ENCODE peak calls at places on chromosome 9, in seven cellular contexts. One of them, this sample, is unnamed.

GRCh38 chr9:98738741-98739140 is 30.0 kb upstream of the GABBR2 start:
- DNase-seq in choroid plexus epithelial cell: no peak
- DNase-seq in GM23338: no peak
- DNase-seq in brain microvascular endothelial cell: no peak
- DNase-seq in fibroblast of lung: no peak
- DNase-seq in astrocyte of the spinal cord: no peak
- DNase-seq in dorsolateral prefrontal cortex: no peak
- DNase-seq in this sample: no peak

GRCh38 chr9:86175223-86175622 is 75.9 kb upstream of the GOLM1 start:
- DNase-seq in choroid plexus epithelial cell: no peak
- DNase-seq in GM23338: no peak
- DNase-seq in brain microvascular endothelial cell: no peak
- DNase-seq in fibroblast of lung: no peak
- DNase-seq in astrocyte of the spinal cord: no peak
- DNase-seq in dorsolateral prefrontal cortex: no peak
- DNase-seq in this sample: no peak

GRCh38 chr9:75866273-75866871 is 24.1 kb upstream of the PCSK5 start:
- DNase-seq in choroid plexus epithelial cell: peak
- DNase-seq in GM23338: peak
- DNase-seq in brain microvascular endothelial cell: peak
- DNase-seq in fibroblast of lung: peak
- DNase-seq in astrocyte of the spinal cord: peak
- DNase-seq in dorsolateral prefrontal cortex: peak
- DNase-seq in this sample: no peak

GRCh38 chr9:33676746-33677505 is 118.4 kb upstream of the PRSS3 start:
- DNase-seq in choroid plexus epithelial cell: no peak
- DNase-seq in GM23338: peak
- DNase-seq in brain microvascular endothelial cell: no peak
- DNase-seq in fibroblast of lung: peak
- DNase-seq in astrocyte of the spinal cord: peak
- DNase-seq in dorsolateral prefrontal cortex: peak
- DNase-seq in this sample: no peak

GRCh38 chr9:13032585-13032984 is 246.9 kb downstream of the MPDZ start:
- DNase-seq in choroid plexus epithelial cell: no peak
- DNase-seq in GM23338: no peak
- DNase-seq in brain microvascular endothelial cell: no peak
- DNase-seq in fibroblast of lung: no peak
- DNase-seq in astrocyte of the spinal cord: no peak
- DNase-seq in dorsolateral prefrontal cortex: no peak
- DNase-seq in this sample: no peak

GRCh38 chr9:136722969-136723356 is 10.6 kb downstream of the DIPK1B start:
- DNase-seq in choroid plexus epithelial cell: no peak
- DNase-seq in GM23338: no peak
- DNase-seq in brain microvascular endothelial cell: no peak
- DNase-seq in fibroblast of lung: no peak
- DNase-seq in astrocyte of the spinal cord: no peak
- DNase-seq in dorsolateral prefrontal cortex: no peak
- DNase-seq in this sample: no peak

GRCh38 chr9:114285166-114285867 is 37.6 kb upstream of the ORM1 start:
- DNase-seq in choroid plexus epithelial cell: peak
- DNase-seq in GM23338: no peak
- DNase-seq in brain microvascular endothelial cell: peak
- DNase-seq in fibroblast of lung: peak
- DNase-seq in astrocyte of the spinal cord: peak
- DNase-seq in dorsolateral prefrontal cortex: no peak
- DNase-seq in this sample: no peak

GRCh38 chr9:70466976-70467551 is 52.6 kb upstream of the KLF9 start:
- DNase-seq in choroid plexus epithelial cell: peak
- DNase-seq in GM23338: no peak
- DNase-seq in brain microvascular endothelial cell: peak
- DNase-seq in fibroblast of lung: peak
- DNase-seq in astrocyte of the spinal cord: peak
- DNase-seq in dorsolateral prefrontal cortex: no peak
- DNase-seq in this sample: peak

GRCh38 chr9:18495065-18495464 is 21.1 kb downstream of the ADAMTSL1 start:
- DNase-seq in choroid plexus epithelial cell: no peak
- DNase-seq in GM23338: no peak
- DNase-seq in brain microvascular endothelial cell: no peak
- DNase-seq in fibroblast of lung: no peak
- DNase-seq in astrocyte of the spinal cord: no peak
- DNase-seq in dorsolateral prefrontal cortex: no peak
- DNase-seq in this sample: no peak

GRCh38 chr9:90921104-90921503 is 119.5 kb downstream of the SYK start:
- DNase-seq in choroid plexus epithelial cell: no peak
- DNase-seq in GM23338: no peak
- DNase-seq in brain microvascular endothelial cell: no peak
- DNase-seq in fibroblast of lung: no peak
- DNase-seq in astrocyte of the spinal cord: no peak
- DNase-seq in dorsolateral prefrontal cortex: peak
- DNase-seq in this sample: no peak

GRCh38 chr9:103037508-103038477 is 42.7 kb downstream of the CYLC2 start:
- DNase-seq in choroid plexus epithelial cell: peak
- DNase-seq in GM23338: no peak
- DNase-seq in brain microvascular endothelial cell: peak
- DNase-seq in fibroblast of lung: no peak
- DNase-seq in astrocyte of the spinal cord: peak
- DNase-seq in dorsolateral prefrontal cortex: peak
- DNase-seq in this sample: no peak

GRCh38 chr9:135971892-135972291 is 10.7 kb upstream of the UBAC1 start:
- DNase-seq in choroid plexus epithelial cell: peak
- DNase-seq in GM23338: peak
- DNase-seq in brain microvascular endothelial cell: no peak
- DNase-seq in fibroblast of lung: no peak
- DNase-seq in astrocyte of the spinal cord: no peak
- DNase-seq in dorsolateral prefrontal cortex: no peak
- DNase-seq in this sample: no peak

GRCh38 chr9:93946338-93946712 is 8.8 kb downstream of the BARX1 start:
- DNase-seq in choroid plexus epithelial cell: no peak
- DNase-seq in GM23338: no peak
- DNase-seq in brain microvascular endothelial cell: no peak
- DNase-seq in fibroblast of lung: no peak
- DNase-seq in astrocyte of the spinal cord: no peak
- DNase-seq in dorsolateral prefrontal cortex: no peak
- DNase-seq in this sample: no peak
- H3K4me3 ChIP-seq in choroid plexus epithelial cell: no peak
- H3K4me3 ChIP-seq in GM23338: peak
- H3K4me3 ChIP-seq in brain microvascular endothelial cell: no peak
- H3K4me3 ChIP-seq in fibroblast of lung: no peak
- H3K4me3 ChIP-seq in astrocyte of the spinal cord: no peak
- H3K4me3 ChIP-seq in dorsolateral prefrontal cortex: peak
- H3K4me3 ChIP-seq in this sample: no peak

GRCh38 chr9:106560540-106560939 is 302.4 kb upstream of the ZNF462 start:
- DNase-seq in choroid plexus epithelial cell: no peak
- DNase-seq in GM23338: peak
- DNase-seq in brain microvascular endothelial cell: no peak
- DNase-seq in fibroblast of lung: no peak
- DNase-seq in astrocyte of the spinal cord: no peak
- DNase-seq in dorsolateral prefrontal cortex: no peak
- DNase-seq in this sample: no peak
- TF ChIP-seq CTCF in choroid plexus epithelial cell: no peak
- TF ChIP-seq CTCF in GM23338: peak
- TF ChIP-seq CTCF in brain microvascular endothelial cell: peak
- TF ChIP-seq CTCF in fibroblast of lung: peak
- TF ChIP-seq CTCF in astrocyte of the spinal cord: peak
- TF ChIP-seq CTCF in dorsolateral prefrontal cortex: no peak
- TF ChIP-seq CTCF in this sample: no peak

DNA sequence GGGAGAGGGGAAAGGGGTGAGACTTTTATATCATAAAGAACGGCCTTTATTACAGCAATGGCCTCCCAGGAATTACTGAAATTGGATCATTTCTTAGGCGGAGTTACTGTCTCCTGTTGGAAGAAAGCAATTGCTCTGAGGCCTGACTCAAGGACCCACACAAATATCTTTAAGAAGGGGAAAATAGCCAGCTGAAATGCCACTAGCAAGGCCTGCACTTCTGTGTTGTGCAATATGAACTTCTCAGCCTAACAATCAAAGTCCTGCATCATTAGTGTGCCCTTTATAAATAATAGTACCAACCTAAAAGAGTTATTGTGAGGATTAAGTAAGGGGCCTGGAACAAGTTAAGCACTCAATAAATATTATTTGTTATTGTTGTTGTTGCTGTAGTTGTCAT is 30.1 kb upstream of the TRIM32 start:
- DNase-seq in choroid plexus epithelial cell: no peak
- DNase-seq in GM23338: no peak
- DNase-seq in brain microvascular endothelial cell: no peak
- DNase-seq in fibroblast of lung: peak
- DNase-seq in astrocyte of the spinal cord: no peak
- DNase-seq in dorsolateral prefrontal cortex: no peak
- DNase-seq in this sample: no peak
- H3K4me3 ChIP-seq in choroid plexus epithelial cell: no peak
- H3K4me3 ChIP-seq in GM23338: no peak
- H3K4me3 ChIP-seq in brain microvascular endothelial cell: no peak
- H3K4me3 ChIP-seq in fibroblast of lung: no peak
- H3K4me3 ChIP-seq in astrocyte of the spinal cord: no peak
- H3K4me3 ChIP-seq in dorsolateral prefrontal cortex: no peak
- H3K4me3 ChIP-seq in this sample: no peak

GRCh38 chr9:87286506-87286905 is 211.2 kb upstream of the DAPK1 start:
- DNase-seq in choroid plexus epithelial cell: no peak
- DNase-seq in GM23338: no peak
- DNase-seq in brain microvascular endothelial cell: no peak
- DNase-seq in fibroblast of lung: no peak
- DNase-seq in astrocyte of the spinal cord: no peak
- DNase-seq in dorsolateral prefrontal cortex: no peak
- DNase-seq in this sample: no peak

GRCh38 chr9:87292449-87293191 is 205.0 kb upstream of the DAPK1 start:
- DNase-seq in choroid plexus epithelial cell: peak
- DNase-seq in GM23338: no peak
- DNase-seq in brain microvascular endothelial cell: peak
- DNase-seq in fibroblast of lung: no peak
- DNase-seq in astrocyte of the spinal cord: peak
- DNase-seq in dorsolateral prefrontal cortex: no peak
- DNase-seq in this sample: no peak

GRCh38 chr9:87285183-87285582 is 212.5 kb upstream of the DAPK1 start:
- DNase-seq in choroid plexus epithelial cell: peak
- DNase-seq in GM23338: no peak
- DNase-seq in brain microvascular endothelial cell: peak
- DNase-seq in fibroblast of lung: no peak
- DNase-seq in astrocyte of the spinal cord: no peak
- DNase-seq in dorsolateral prefrontal cortex: no peak
- DNase-seq in this sample: no peak

GRCh38 chr9:87290241-87290700 is 207.4 kb upstream of the DAPK1 start:
- DNase-seq in choroid plexus epithelial cell: peak
- DNase-seq in GM23338: peak
- DNase-seq in brain microvascular endothelial cell: peak
- DNase-seq in fibroblast of lung: no peak
- DNase-seq in astrocyte of the spinal cord: no peak
- DNase-seq in dorsolateral prefrontal cortex: no peak
- DNase-seq in this sample: no peak
- TF ChIP-seq CTCF in choroid plexus epithelial cell: peak
- TF ChIP-seq CTCF in GM23338: peak
- TF ChIP-seq CTCF in brain microvascular endothelial cell: peak
- TF ChIP-seq CTCF in fibroblast of lung: peak
- TF ChIP-seq CTCF in astrocyte of the spinal cord: peak
- TF ChIP-seq CTCF in dorsolateral prefrontal cortex: no peak
- TF ChIP-seq CTCF in this sample: peak

GRCh38 chr9:35406183-35406959 is 83.5 kb upstream of the RUSC2 start:
- DNase-seq in choroid plexus epithelial cell: peak
- DNase-seq in GM23338: peak
- DNase-seq in brain microvascular endothelial cell: no peak
- DNase-seq in fibroblast of lung: peak
- DNase-seq in astrocyte of the spinal cord: no peak
- DNase-seq in dorsolateral prefrontal cortex: no peak
- DNase-seq in this sample: no peak
- H3K4me3 ChIP-seq in choroid plexus epithelial cell: peak
- H3K4me3 ChIP-seq in GM23338: peak
- H3K4me3 ChIP-seq in brain microvascular endothelial cell: peak
- H3K4me3 ChIP-seq in fibroblast of lung: no peak
- H3K4me3 ChIP-seq in astrocyte of the spinal cord: no peak
- H3K4me3 ChIP-seq in dorsolateral prefrontal cortex: no peak
- H3K4me3 ChIP-seq in this sample: no peak

GRCh38 chr9:15513335-15513734 is 2.6 kb upstream of the PSIP1 start:
- DNase-seq in choroid plexus epithelial cell: peak
- DNase-seq in GM23338: peak
- DNase-seq in brain microvascular endothelial cell: no peak
- DNase-seq in fibroblast of lung: peak
- DNase-seq in astrocyte of the spinal cord: no peak
- DNase-seq in dorsolateral prefrontal cortex: no peak
- DNase-seq in this sample: no peak
- TF ChIP-seq CTCF in choroid plexus epithelial cell: peak
- TF ChIP-seq CTCF in GM23338: peak
- TF ChIP-seq CTCF in brain microvascular endothelial cell: peak
- TF ChIP-seq CTCF in fibroblast of lung: no peak
- TF ChIP-seq CTCF in astrocyte of the spinal cord: peak
- TF ChIP-seq CTCF in dorsolateral prefrontal cortex: no peak
- TF ChIP-seq CTCF in this sample: peak

DNA sequence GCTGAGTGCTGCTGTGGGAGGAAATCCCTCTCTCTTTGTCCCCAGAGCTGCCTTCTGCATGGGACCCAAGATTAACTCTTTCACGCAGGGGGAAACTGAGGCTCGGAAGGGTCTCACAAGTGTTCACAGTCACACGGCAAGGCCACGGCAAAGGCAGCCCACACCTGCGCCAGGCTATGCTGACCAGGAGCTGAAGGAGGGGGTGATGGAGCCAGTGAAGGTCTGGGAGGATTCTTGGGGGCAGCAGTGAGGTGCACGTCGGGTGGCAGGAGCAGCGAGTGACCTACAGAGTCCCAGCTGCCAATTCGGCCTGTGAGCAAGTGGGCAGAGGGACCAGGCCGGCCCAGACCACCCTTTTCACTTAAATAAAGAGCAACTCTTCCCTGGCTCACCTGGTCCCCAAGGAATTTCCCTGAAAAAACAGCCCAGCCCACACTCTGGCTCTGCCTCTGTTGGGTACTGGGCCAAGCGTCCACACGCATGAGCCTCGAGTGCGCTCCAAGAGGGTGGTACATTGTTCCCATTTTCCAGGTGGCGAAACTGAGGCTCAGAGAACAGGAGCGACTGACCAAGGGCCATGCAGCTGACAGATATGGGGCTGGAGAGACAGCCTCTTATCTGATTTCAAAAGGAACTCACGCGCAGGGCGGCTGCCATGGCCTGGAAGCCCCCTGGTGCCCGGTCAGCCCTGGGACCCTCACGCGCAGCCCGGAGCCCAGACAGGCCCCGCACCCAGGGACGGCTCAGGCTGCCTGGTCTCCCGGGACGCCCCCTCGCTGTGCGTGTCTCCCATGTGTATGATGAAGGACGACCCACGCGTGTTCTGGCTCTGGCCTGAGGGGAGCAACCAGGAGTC is 28.2 kb downstream of the SARDH start:
- DNase-seq in choroid plexus epithelial cell: no peak
- DNase-seq in GM23338: no peak
- DNase-seq in brain microvascular endothelial cell: no peak
- DNase-seq in fibroblast of lung: no peak
- DNase-seq in astrocyte of the spinal cord: no peak
- DNase-seq in dorsolateral prefrontal cortex: no peak
- DNase-seq in this sample: no peak
- H3K4me3 ChIP-seq in choroid plexus epithelial cell: no peak
- H3K4me3 ChIP-seq in GM23338: no peak
- H3K4me3 ChIP-seq in brain microvascular endothelial cell: no peak
- H3K4me3 ChIP-seq in fibroblast of lung: no peak
- H3K4me3 ChIP-seq in astrocyte of the spinal cord: no peak
- H3K4me3 ChIP-seq in dorsolateral prefrontal cortex: no peak
- H3K4me3 ChIP-seq in this sample: no peak

This sample was measured in AG09309.